ENCODE peak calls at places on chromosomes 3 and 15, in six cellular contexts. Y is kidney epithelial cell, Z is NB4, P is cardiac fibroblast, S is stomach, J is fibroblast of the aortic adventitia. F is an unnamed sample.

GRCh38 chr3:172624999-172625398 is 85.9 kb downstream of the NCEH1 start:
- DNase-seq in Y (no peak), Z (peak), P (no peak), S (no peak), J (no peak), F (no peak)

GRCh38 chr3:2837233-2837632 is 272.9 kb downstream of the IL5RA start:
- DNase-seq in Y (no peak), Z (no peak), P (no peak), S (no peak), J (no peak), F (no peak)

GRCh38 chr15:41971089-41971892 is 1.1 kb downstream of the EHD4 start:
- DNase-seq in Y (no peak), Z (peak), P (peak), S (peak), J (peak), F (peak)

GRCh38 chr15:59622289-59622688 is 10.7 kb downstream of the GCNT3 start:
- DNase-seq in Y (no peak), Z (peak), P (peak), S (peak), J (peak), F (peak)

GRCh38 chr3:156217674-156218352 is 97.4 kb downstream of the KCNAB1 start:
- DNase-seq in Y (no peak), Z (no peak), P (peak), S (no peak), J (no peak), F (no peak)

GRCh38 chr15:89003865-89004725 is 84.2 kb upstream of the ABHD2 start:
- DNase-seq in Y (no peak), Z (peak), P (peak), S (no peak), J (peak), F (peak)

GRCh38 chr15:71547066-71547465 is 263.3 kb upstream of the NR2E3 start:
- DNase-seq in Y (no peak), Z (no peak), P (no peak), S (peak), J (no peak), F (no peak)

GRCh38 chr3:69718832-69719231 is 20.4 kb upstream of the MITF start:
- DNase-seq in Y (no peak), Z (no peak), P (no peak), S (no peak), J (no peak), F (no peak)

DNA sequence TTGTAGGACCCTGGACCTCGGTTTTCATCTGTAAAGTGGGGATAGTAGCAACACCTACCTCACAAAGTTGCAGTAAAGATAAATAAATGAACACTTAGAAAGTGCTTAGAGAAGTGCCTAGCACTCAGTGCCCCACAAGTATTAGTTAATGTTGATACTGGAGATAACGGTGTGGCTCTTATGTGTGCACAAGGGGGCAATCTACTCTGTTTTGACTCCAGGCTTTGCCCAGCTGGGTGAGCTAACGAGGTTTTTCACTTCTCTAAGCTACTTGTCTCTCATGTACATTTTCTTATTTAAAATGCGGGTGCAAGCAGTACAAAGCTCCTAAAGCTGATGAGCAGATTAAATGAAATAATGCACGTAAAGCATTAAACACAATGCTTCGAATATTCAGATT is 193.5 kb upstream of the ICE2 start:
- DNase-seq in Y (no peak), Z (peak), P (no peak), S (no peak), J (no peak), F (no peak)
- TF ChIP-seq CTCF in Y (no peak), Z (no peak), P (no peak), S (no peak), J (no peak), F (peak)

GRCh38 chr15:90143176-90143655 is 40.9 kb upstream of the IDH2 start:
- DNase-seq in Y (no peak), Z (peak), P (peak), S (peak), J (no peak), F (peak)
- TF ChIP-seq CTCF in Y (peak), Z (peak), P (peak), S (peak), J (peak), F (peak)

DNA sequence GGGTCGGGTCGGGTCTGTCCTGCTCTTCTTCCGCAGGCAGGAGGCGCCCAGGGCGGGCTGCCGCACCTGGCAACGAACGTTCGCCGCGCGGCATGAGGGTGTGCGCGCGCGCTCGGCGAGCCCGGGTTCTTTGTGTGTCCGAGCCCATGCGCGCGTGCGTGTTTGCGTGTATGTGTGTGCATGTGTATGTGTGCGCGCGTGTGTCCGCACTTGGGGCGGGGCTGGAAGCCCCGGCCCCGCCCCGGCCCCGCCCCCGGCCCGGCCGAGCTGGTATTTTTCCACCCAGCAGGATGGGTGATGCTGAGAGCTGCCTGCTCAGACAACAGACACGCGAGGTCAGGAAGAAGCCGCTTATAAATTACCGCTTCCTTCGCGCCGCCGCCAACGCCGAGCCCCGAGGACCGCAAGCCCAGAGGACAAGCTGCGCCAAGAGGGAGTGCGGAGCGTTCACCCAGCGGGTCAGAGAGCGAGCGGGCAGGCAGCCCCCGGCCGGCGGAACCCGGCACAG is at the start of gene SLC6A6:
- DNase-seq in Y (peak), Z (peak), P (peak), S (peak), J (peak), F (peak)
- TF ChIP-seq CTCF in Y (peak), Z (peak), P (peak), S (peak), J (peak), F (peak)

GRCh38 chr3:119810018-119810435 is 28.1 kb downstream of the NR1I2 start:
- DNase-seq in Y (no peak), Z (no peak), P (peak), S (peak), J (peak), F (peak)
- TF ChIP-seq CTCF in Y (peak), Z (no peak), P (peak), S (no peak), J (no peak), F (peak)

GRCh38 chr15:40942865-40943264 is 10.4 kb upstream of the CHAC1 start:
- DNase-seq in Y (no peak), Z (no peak), P (no peak), S (no peak), J (no peak), F (no peak)

GRCh38 chr15:40941078-40941527 is 12.0 kb downstream of the DLL4 start:
- DNase-seq in Y (no peak), Z (no peak), P (no peak), S (no peak), J (no peak), F (no peak)

GRCh38 chr15:40942337-40942854 is 10.9 kb upstream of the CHAC1 start:
- DNase-seq in Y (no peak), Z (peak), P (no peak), S (no peak), J (peak), F (no peak)

GRCh38 chr15:40939909-40940801 is 11.0 kb downstream of the DLL4 start:
- DNase-seq in Y (no peak), Z (peak), P (no peak), S (no peak), J (no peak), F (peak)

DNA sequence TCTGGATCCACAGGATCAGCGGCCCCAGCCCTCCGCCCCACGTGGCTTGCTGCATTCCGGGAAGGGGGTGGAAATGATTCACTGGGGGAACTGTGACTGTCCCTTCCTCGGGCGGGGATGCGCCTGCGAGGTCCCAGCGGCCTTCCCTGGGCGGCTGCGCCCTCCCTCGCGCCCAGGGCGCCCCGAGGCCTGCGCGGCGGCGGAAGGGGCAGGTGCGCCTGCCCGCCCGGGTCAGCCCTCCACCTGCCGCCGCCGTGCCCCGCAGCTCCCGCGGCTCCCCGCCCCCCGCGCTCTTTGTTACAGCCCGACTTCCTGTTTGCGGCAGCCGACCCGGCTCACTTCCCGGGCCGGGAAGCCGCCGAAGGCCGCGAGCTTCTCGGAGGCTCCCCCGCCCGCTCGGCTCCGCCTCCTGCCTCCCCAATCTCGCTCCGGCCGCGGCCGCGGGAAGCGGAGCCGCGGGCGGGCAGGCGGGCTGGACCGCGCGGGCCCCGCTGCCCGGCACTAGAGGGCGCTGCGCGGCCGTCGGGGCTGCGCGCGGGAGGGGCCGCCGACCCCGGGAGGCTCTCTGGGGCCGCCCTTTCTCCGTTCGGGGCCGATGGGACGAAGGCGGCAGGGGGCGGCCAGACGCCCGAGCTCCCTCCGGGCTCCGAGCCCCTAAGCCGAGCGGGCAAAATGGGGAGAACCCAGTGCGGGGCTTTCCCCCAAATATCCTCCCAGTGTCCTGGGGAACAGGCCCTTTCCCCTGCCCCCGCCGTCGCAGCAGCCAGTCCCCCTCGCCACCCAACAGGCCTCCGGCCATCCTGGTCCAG is 11.5 kb upstream of the CHAC1 start:
- DNase-seq in Y (peak), Z (peak), P (peak), S (peak), J (peak), F (peak)
- TF ChIP-seq CTCF in Y (no peak), Z (no peak), P (no peak), S (peak), J (peak), F (peak)

GRCh38 chr3:165622356-165622755 is 214.9 kb downstream of the BCHE start:
- DNase-seq in Y (no peak), Z (no peak), P (no peak), S (no peak), J (no peak), F (no peak)
- TF ChIP-seq CTCF in Y (no peak), Z (peak), P (no peak), S (no peak), J (no peak), F (no peak)

DNA sequence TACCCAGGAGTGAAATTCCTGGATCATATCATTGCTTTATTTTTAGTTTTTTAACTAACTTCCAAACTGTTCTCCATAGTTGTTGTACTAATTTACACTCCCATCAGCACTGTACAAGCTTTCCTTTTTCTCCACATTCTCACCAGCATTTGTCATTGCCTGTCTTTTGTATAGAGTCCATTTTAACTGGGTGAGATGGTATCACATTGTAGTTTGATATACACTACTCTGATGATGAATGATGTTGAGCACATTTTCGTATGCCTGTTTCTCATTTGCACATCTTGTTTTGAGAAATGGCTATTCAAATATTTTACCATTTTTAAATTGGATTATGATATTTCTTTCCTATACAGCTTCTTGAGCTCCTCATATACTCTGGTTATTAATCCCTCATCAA is 1586.6 kb downstream of the SI start:
- DNase-seq in Y (no peak), Z (no peak), P (no peak), S (no peak), J (no peak), F (no peak)
- TF ChIP-seq CTCF in Y (no peak), Z (no peak), P (no peak), S (no peak), J (no peak), F (no peak)

GRCh38 chr3:134339331-134339730 is 34.9 kb downstream of the AMOTL2 start:
- DNase-seq in Y (no peak), Z (no peak), P (no peak), S (no peak), J (no peak), F (no peak)
- TF ChIP-seq CTCF in Y (no peak), Z (no peak), P (no peak), S (no peak), J (no peak), F (no peak)

GRCh38 chr3:21531909-21532308 is 219.1 kb downstream of the ZNF385D start:
- DNase-seq in Y (no peak), Z (peak), P (no peak), S (no peak), J (no peak), F (no peak)

GRCh38 chr3:21528291-21528690 is 222.7 kb downstream of the ZNF385D start:
- DNase-seq in Y (no peak), Z (no peak), P (no peak), S (no peak), J (peak), F (no peak)

DNA sequence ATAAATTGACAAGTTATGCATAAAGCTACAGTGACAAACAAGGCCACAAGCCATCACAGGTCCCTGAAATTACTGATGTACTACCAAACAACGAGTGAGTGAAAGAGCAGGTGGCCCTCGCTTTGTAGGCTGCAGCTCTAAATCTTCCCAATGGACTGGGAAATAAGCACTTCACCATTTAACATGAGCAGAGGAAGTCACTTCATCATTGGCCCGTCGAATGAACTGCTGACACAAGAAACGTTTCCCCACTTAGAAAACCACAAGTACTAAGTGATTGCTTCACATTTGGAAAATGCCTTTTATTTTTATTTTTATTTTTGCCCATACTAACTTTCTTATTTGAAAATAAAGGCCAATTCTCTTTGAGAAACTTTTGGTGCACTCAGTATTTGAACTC is 218.0 kb downstream of the ZNF385D start:
- DNase-seq in Y (no peak), Z (peak), P (no peak), S (no peak), J (no peak), F (no peak)
- TF ChIP-seq CTCF in Y (no peak), Z (no peak), P (no peak), S (no peak), J (no peak), F (no peak)

F was measured in GM13977.